ENCODE peak calls at places on chromosomes 13 and 19, in four cellular contexts. One of them, this sample, is unnamed.

GRCh38 chr19:39218230-39219007 is 14.4 kb upstream of the SYCN start:
- DNase-seq in NCI-H510A treated with DMSO at 0.1 percent for 48 hours: no peak
- DNase-seq in fibroblast of pulmonary artery: no peak
- DNase-seq in brain microvascular endothelial cell: no peak
- DNase-seq in this sample: no peak

GRCh38 chr19:6359517-6359916 is 1.8 kb upstream of the CLPP start:
- DNase-seq in NCI-H510A treated with DMSO at 0.1 percent for 48 hours: no peak
- DNase-seq in brain microvascular endothelial cell: no peak
- DNase-seq in fibroblast of pulmonary artery: no peak
- DNase-seq in this sample: no peak

GRCh38 chr13:102399791-102400618 is 1.8 kb downstream of the FGF14 start:
- DNase-seq in NCI-H510A treated with DMSO at 0.1 percent for 48 hours: no peak
- DNase-seq in brain microvascular endothelial cell: no peak
- DNase-seq in fibroblast of pulmonary artery: no peak
- DNase-seq in this sample: peak; percentile 5

GRCh38 chr13:35782793-35783192 is 306.3 kb upstream of the MAB21L1 start:
- DNase-seq in brain microvascular endothelial cell: no peak
- DNase-seq in fibroblast of pulmonary artery: no peak
- DNase-seq in NCI-H510A treated with DMSO at 0.1 percent for 48 hours: no peak
- DNase-seq in this sample: no peak

GRCh38 chr13:70108276-70108845 is at the start of gene KLHL1:
- DNase-seq in NCI-H510A treated with DMSO at 0.1 percent for 48 hours: no peak
- DNase-seq in fibroblast of pulmonary artery: no peak
- DNase-seq in brain microvascular endothelial cell: no peak
- DNase-seq in this sample: no peak

GRCh38 chr19:44841255-44841654 is 4.8 kb upstream of the NECTIN2 start:
- DNase-seq in NCI-H510A treated with DMSO at 0.1 percent for 48 hours: no peak
- DNase-seq in brain microvascular endothelial cell: no peak
- DNase-seq in fibroblast of pulmonary artery: no peak
- DNase-seq in this sample: no peak

GRCh38 chr13:39159971-39160370 is 121.7 kb downstream of the NHLRC3 start:
- DNase-seq in brain microvascular endothelial cell: no peak
- DNase-seq in NCI-H510A treated with DMSO at 0.1 percent for 48 hours: no peak
- DNase-seq in fibroblast of pulmonary artery: no peak
- DNase-seq in this sample: no peak

GRCh38 chr19:3365447-3366103 is 808 bp upstream of the NFIC start:
- DNase-seq in brain microvascular endothelial cell: no peak
- DNase-seq in fibroblast of pulmonary artery: peak; percentile 71
- DNase-seq in NCI-H510A treated with DMSO at 0.1 percent for 48 hours: peak; percentile 3
- DNase-seq in this sample: peak; percentile 89